ENCODE peak calls at places on chromosomes 12 and 14, in six cellular contexts. One of them, this sample, is unnamed.

GRCh38 chr14:104707629-104708595 is 16.1 kb upstream of the ADSS1 start:
- DNase-seq in K562: no peak
- DNase-seq in HCT116: no peak
- DNase-seq in GM12878: no peak
- DNase-seq in H1: no peak
- DNase-seq in HepG2: no peak
- DNase-seq in this sample: no peak

GRCh38 chr12:129331356-129332085 is 478.2 kb downstream of the GLT1D1 start:
- DNase-seq in K562: no peak
- DNase-seq in HCT116: no peak
- DNase-seq in GM12878: no peak
- DNase-seq in H1: no peak
- DNase-seq in HepG2: no peak
- DNase-seq in this sample: no peak

GRCh38 chr12:21809100-21809499 is 34.6 kb upstream of the KCNJ8 start:
- DNase-seq in K562: no peak
- DNase-seq in HCT116: no peak
- DNase-seq in GM12878: no peak
- DNase-seq in H1: no peak
- DNase-seq in HepG2: no peak
- DNase-seq in this sample: peak; percentile 2

GRCh38 chr14:24888532-24888931 is 161.4 kb downstream of the STXBP6 start:
- DNase-seq in K562: no peak
- DNase-seq in HCT116: no peak
- DNase-seq in GM12878: no peak
- DNase-seq in H1: no peak
- DNase-seq in HepG2: peak; percentile 77
- DNase-seq in this sample: no peak

GRCh38 chr12:121264951-121265350 is 31.6 kb downstream of the CAMKK2 start:
- DNase-seq in K562: no peak
- DNase-seq in HCT116: no peak
- DNase-seq in GM12878: no peak
- DNase-seq in H1: no peak
- DNase-seq in HepG2: no peak
- DNase-seq in this sample: no peak

GRCh38 chr14:32601908-32602307 is 272.8 kb downstream of the AKAP6 start:
- DNase-seq in K562: no peak
- DNase-seq in HCT116: no peak
- DNase-seq in GM12878: no peak
- DNase-seq in H1: no peak
- DNase-seq in HepG2: no peak
- DNase-seq in this sample: no peak

GRCh38 chr14:67633451-67634154 is 13.9 kb downstream of the ARG2 start:
- DNase-seq in K562: no peak
- DNase-seq in HCT116: no peak
- DNase-seq in GM12878: no peak
- DNase-seq in H1: no peak
- DNase-seq in HepG2: no peak
- DNase-seq in this sample: no peak

GRCh38 chr12:119683816-119684215 is 15.9 kb downstream of the PRKAB1 start:
- DNase-seq in K562: no peak
- DNase-seq in HCT116: no peak
- DNase-seq in GM12878: no peak
- DNase-seq in H1: no peak
- DNase-seq in HepG2: peak; percentile 84
- DNase-seq in this sample: no peak

GRCh38 chr12:726281-727140 is 25.9 kb upstream of the WNK1 start:
- DNase-seq in K562: no peak
- DNase-seq in HCT116: no peak
- DNase-seq in GM12878: no peak
- DNase-seq in H1: no peak
- DNase-seq in HepG2: peak; percentile 19
- DNase-seq in this sample: no peak

GRCh38 chr12:31368666-31369361 is 42.9 kb upstream of the SINHCAF start:
- DNase-seq in K562: no peak
- DNase-seq in HCT116: no peak
- DNase-seq in GM12878: no peak
- DNase-seq in H1: peak; percentile 56
- DNase-seq in HepG2: no peak
- DNase-seq in this sample: no peak

DNA sequence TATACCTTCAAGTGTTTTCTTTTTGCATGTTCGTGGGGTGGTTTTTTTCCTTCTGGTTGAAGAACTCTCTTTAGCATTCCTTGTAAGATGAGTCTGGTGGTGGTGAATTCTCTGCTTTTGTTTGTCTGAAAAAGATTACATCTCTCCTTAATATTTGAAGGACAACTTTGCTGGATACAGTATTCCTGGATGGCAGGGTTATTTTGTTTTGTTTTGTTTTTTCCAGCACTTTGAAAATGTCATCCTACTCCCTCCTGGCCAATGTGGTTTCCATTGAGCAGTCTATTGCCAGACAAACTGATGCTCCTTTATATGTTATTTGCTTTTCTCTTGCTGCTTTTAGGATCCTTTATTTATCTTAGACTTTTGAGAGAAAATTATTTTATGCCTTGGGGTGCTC is 43.2 kb upstream of the ZFP36L1 start:
- DNase-seq in K562: no peak
- DNase-seq in HCT116: no peak
- DNase-seq in GM12878: no peak
- DNase-seq in H1: no peak
- DNase-seq in HepG2: no peak
- DNase-seq in this sample: no peak
- TF ChIP-seq YY1 in K562: no peak
- TF ChIP-seq YY1 in HCT116: no peak
- TF ChIP-seq YY1 in GM12878: no peak
- TF ChIP-seq YY1 in H1: no peak
- TF ChIP-seq YY1 in HepG2: no peak
- TF ChIP-seq YY1 in this sample: no peak

GRCh38 chr12:2800046-2800570 is 5.3 kb downstream of the FKBP4 start:
- DNase-seq in K562: no peak
- DNase-seq in HCT116: no peak
- DNase-seq in GM12878: no peak
- DNase-seq in H1: no peak
- DNase-seq in HepG2: no peak
- DNase-seq in this sample: no peak

GRCh38 chr12:2803635-2804380 is 8.7 kb upstream of the ITFG2 start:
- DNase-seq in K562: no peak
- DNase-seq in HCT116: no peak
- DNase-seq in GM12878: peak; percentile 35
- DNase-seq in H1: no peak
- DNase-seq in HepG2: no peak
- DNase-seq in this sample: no peak

GRCh38 chr12:2804390-2805145 is 7.9 kb upstream of the ITFG2 start:
- DNase-seq in K562: no peak
- DNase-seq in HCT116: no peak
- DNase-seq in GM12878: no peak
- DNase-seq in H1: no peak
- DNase-seq in HepG2: no peak
- DNase-seq in this sample: no peak

GRCh38 chr12:2797721-2798418 is 3.1 kb downstream of the FKBP4 start:
- DNase-seq in K562: no peak
- DNase-seq in HCT116: no peak
- DNase-seq in GM12878: no peak
- DNase-seq in H1: no peak
- DNase-seq in HepG2: no peak
- DNase-seq in this sample: no peak

GRCh38 chr12:2801044-2801783 is 6.4 kb downstream of the FKBP4 start:
- DNase-seq in K562: no peak
- DNase-seq in HCT116: no peak
- DNase-seq in GM12878: no peak
- DNase-seq in H1: no peak
- DNase-seq in HepG2: no peak
- DNase-seq in this sample: no peak
- H3K27ac ChIP-seq in K562: no peak overlapping the region
- H3K27ac ChIP-seq in HCT116: no peak overlapping the region
- H3K27ac ChIP-seq in GM12878: no peak overlapping the region
- H3K27ac ChIP-seq in H1: no peak overlapping the region
- H3K27ac ChIP-seq in HepG2: no peak overlapping the region
- H3K27ac ChIP-seq in this sample: no peak overlapping the region

DNA sequence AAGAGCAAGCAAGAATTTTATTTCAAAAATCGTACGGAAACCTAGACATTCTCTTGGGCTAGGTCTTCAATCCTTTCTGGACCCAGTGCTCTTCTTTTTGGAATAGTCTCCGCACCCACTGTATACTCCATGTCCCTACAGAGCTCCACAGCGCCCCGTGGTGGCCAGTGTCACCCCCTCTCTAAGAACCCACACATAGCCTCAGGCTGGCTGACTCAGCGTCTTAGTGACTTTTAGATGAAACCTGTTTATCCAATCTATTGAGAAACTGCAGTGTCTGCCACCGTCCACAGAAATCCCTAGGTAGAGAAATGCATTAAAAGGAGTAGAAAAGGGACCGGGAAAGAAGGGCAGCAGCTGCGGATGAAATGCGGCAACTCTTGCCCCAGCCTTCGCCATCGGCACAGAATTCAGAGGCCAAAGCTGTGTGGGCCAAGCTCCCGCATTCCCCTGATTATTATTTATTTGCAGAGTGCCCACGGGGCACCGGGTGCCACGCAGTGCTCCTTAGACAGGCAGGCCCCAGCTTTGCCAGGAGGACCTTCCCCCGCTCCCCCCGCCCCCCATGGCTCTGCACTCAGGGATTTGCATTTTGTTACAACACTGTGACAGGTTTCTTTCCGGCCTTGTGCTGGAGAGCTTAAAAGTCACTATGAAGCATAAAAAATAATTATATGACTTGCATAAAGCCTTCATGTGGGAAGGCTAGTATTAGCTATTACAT is 170.1 kb upstream of the FKBP4 start:
- DNase-seq in K562: peak; percentile 36
- DNase-seq in HCT116: peak; percentile 36
- DNase-seq in GM12878: no peak
- DNase-seq in H1: peak; percentile 89
- DNase-seq in HepG2: no peak
- DNase-seq in this sample: peak; percentile 45
- TF ChIP-seq CTCF in K562: peak; percentile 42
- TF ChIP-seq CTCF in HCT116: peak; percentile 82
- TF ChIP-seq CTCF in GM12878: no peak
- TF ChIP-seq CTCF in H1: peak; percentile 83
- TF ChIP-seq CTCF in HepG2: peak; percentile 21
- TF ChIP-seq CTCF in this sample: peak; percentile 54

GRCh38 chr12:70032076-70032475 is 207.0 kb downstream of the MYRFL start:
- DNase-seq in K562: no peak
- DNase-seq in HCT116: no peak
- DNase-seq in GM12878: no peak
- DNase-seq in H1: no peak
- DNase-seq in HepG2: no peak
- DNase-seq in this sample: no peak

GRCh38 chr12:70028515-70028914 is 203.5 kb downstream of the MYRFL start:
- DNase-seq in K562: no peak
- DNase-seq in HCT116: no peak
- DNase-seq in GM12878: no peak
- DNase-seq in H1: no peak
- DNase-seq in HepG2: no peak
- DNase-seq in this sample: no peak

GRCh38 chr12:70028918-70029317 is 203.9 kb downstream of the MYRFL start:
- DNase-seq in K562: no peak
- DNase-seq in HCT116: no peak
- DNase-seq in GM12878: no peak
- DNase-seq in H1: no peak
- DNase-seq in HepG2: no peak
- DNase-seq in this sample: no peak

GRCh38 chr12:70033310-70033709 is 208.3 kb downstream of the MYRFL start:
- DNase-seq in K562: no peak
- DNase-seq in HCT116: no peak
- DNase-seq in GM12878: no peak
- DNase-seq in H1: no peak
- DNase-seq in HepG2: no peak
- DNase-seq in this sample: no peak

DNA sequence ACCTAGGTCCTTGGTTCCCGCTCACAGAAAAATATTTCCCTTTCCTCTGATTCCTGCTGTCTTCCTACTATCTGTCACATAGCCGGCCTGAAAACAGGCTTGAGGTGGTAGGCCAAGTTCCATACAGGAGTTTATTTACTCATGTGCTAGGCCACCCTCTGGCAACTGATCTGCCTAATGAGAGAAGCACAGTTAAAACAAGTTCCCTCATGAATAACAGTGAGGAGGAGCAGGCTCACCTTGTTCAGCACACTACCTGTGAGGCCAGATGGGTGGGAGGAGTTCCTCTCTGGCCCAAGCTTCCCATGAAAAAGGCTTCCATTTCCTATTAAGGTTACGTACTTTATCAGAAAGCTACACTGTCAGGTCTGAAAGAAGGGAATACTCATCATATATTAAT is 206.0 kb downstream of the MYRFL start:
- DNase-seq in K562: no peak
- DNase-seq in HCT116: no peak
- DNase-seq in GM12878: no peak
- DNase-seq in H1: no peak
- DNase-seq in HepG2: no peak
- DNase-seq in this sample: no peak
- TF ChIP-seq YY1 in K562: no peak
- TF ChIP-seq YY1 in HCT116: no peak
- TF ChIP-seq YY1 in GM12878: no peak
- TF ChIP-seq YY1 in H1: no peak
- TF ChIP-seq YY1 in HepG2: no peak
- TF ChIP-seq YY1 in this sample: no peak